ENCODE peak calls at places on chromosomes 4 and X, in seven cellular contexts. K is brain microvascular endothelial cell, E is Daoy, T is SJSA1, Q is coronary artery, H is RKO, G is SK-MEL-5. O is an unnamed sample.

GRCh38 chr4:40245794-40246546 is 49.1 kb downstream of the RHOH start:
- DNase-seq in K (no peak), E (no peak), T (no peak), H (no peak), G (no peak), Q (no peak), O (no peak)

GRCh38 chrX:124215786-124216185 is 116.7 kb upstream of the TEX13D start:
- DNase-seq in H (no peak), Q (no peak), K (no peak), T (no peak), E (no peak), G (no peak), O (no peak)

GRCh38 chrX:72258174-72258573 is 18.9 kb downstream of the RPS4X start:
- DNase-seq in G (no peak), K (peak), T (peak), H (peak), Q (no peak), E (peak), O (no peak)

GRCh38 chr4:1207157-1207470 is 34.7 kb upstream of the SPON2 start:
- DNase-seq in H (no peak), K (no peak), E (no peak), Q (peak), T (no peak), G (no peak), O (no peak)

GRCh38 chr4:140926672-140927071 is 170.5 kb upstream of the TBC1D9 start:
- DNase-seq in E (no peak), G (peak), Q (no peak), H (no peak), K (no peak), T (no peak), O (peak)

GRCh38 chr4:9885958-9886357 is 104.5 kb downstream of the DRD5 start:
- DNase-seq in G (no peak), Q (no peak), E (no peak), T (no peak), H (no peak), K (no peak), O (no peak)

GRCh38 chr4:159366966-159367365 is 264.1 kb downstream of the RAPGEF2 start:
- DNase-seq in Q (no peak), G (no peak), E (no peak), K (no peak), T (peak), H (no peak), O (no peak)

GRCh38 chrX:118066867-118067515 is 49.6 kb downstream of the KLHL13 start:
- DNase-seq in K (no peak), G (no peak), H (no peak), E (no peak), T (no peak), Q (no peak), O (no peak)

GRCh38 chr4:140556372-140557085 is 12.2 kb downstream of the UCP1 start:
- DNase-seq in H (no peak), Q (no peak), K (no peak), G (no peak), E (no peak), T (no peak), O (no peak)

GRCh38 chr4:125704726-125705125 is 390.0 kb downstream of the FAT4 start:
- DNase-seq in Q (no peak), G (no peak), E (no peak), H (no peak), K (no peak), T (peak), O (no peak)

GRCh38 chr4:6507345-6507744 is 34.9 kb upstream of the PPP2R2C start:
- DNase-seq in Q (peak), H (no peak), E (no peak), T (no peak), G (no peak), K (no peak), O (no peak)

GRCh38 chr4:7403001-7403400 is 31.7 kb downstream of the PSAPL1 start:
- DNase-seq in K (no peak), E (peak), Q (peak), T (no peak), G (no peak), H (no peak), O (no peak)

GRCh38 chrX:44036336-44036735 is 63.1 kb upstream of the NDP start:
- DNase-seq in T (no peak), E (peak), G (no peak), H (no peak), Q (no peak), K (peak), O (no peak)

GRCh38 chr4:22029803-22030202 is 81.2 kb upstream of the KCNIP4 start:
- DNase-seq in Q (no peak), G (no peak), E (no peak), H (no peak), K (no peak), T (no peak), O (no peak)

GRCh38 chr4:5566526-5566925 is 141.8 kb downstream of the EVC2 start:
- DNase-seq in Q (no peak), H (no peak), G (no peak), E (no peak), T (no peak), K (no peak), O (no peak)

GRCh38 chrX:19698691-19699090 is 183.4 kb upstream of the MAP3K15 start:
- DNase-seq in K (no peak), E (no peak), T (no peak), Q (no peak), G (no peak), H (no peak), O (no peak)

GRCh38 chr4:97911236-97911906 is 231.9 kb downstream of the STPG2 start:
- DNase-seq in E (no peak), K (no peak), T (no peak), H (no peak), G (no peak), Q (no peak), O (no peak)

GRCh38 chr4:82852751-82853053 is 38.3 kb downstream of the SEC31A start:
- DNase-seq in G (no peak), Q (no peak), H (peak), E (no peak), K (no peak), T (no peak), O (no peak)

GRCh38 chr4:142121951-142122350 is 485.6 kb downstream of the IL15 start:
- DNase-seq in G (no peak), Q (no peak), H (no peak), E (no peak), T (peak), K (no peak), O (no peak)

GRCh38 chr4:33959519-33959918 is 2284.8 kb downstream of the ARAP2 start:
- DNase-seq in Q (no peak), K (no peak), G (no peak), H (no peak), T (no peak), E (peak), O (no peak)

GRCh38 chr4:80232707-80233370 is 33.6 kb upstream of the FGF5 start:
- DNase-seq in H (no peak), K (no peak), Q (no peak), E (no peak), G (no peak), T (no peak), O (no peak)

GRCh38 chrX:44152867-44153266 is 179.7 kb upstream of the NDP start:
- DNase-seq in G (no peak), H (no peak), T (no peak), E (no peak), K (no peak), Q (no peak), O (no peak)

GRCh38 chr4:40038972-40039371 is 17.7 kb upstream of the N4BP2 start:
- DNase-seq in H (peak), E (peak), T (no peak), Q (no peak), G (no peak), K (no peak), O (no peak)

GRCh38 chr4:82898322-82899243 is 2.0 kb upstream of the THAP9 start:
- DNase-seq in T (peak), E (peak), Q (peak), G (peak), H (peak), K (peak), O (no peak)

GRCh38 chr4:72325215-72325614 is 243.8 kb downstream of the ADAMTS3 start:
- DNase-seq in Q (no peak), K (no peak), E (no peak), H (no peak), T (no peak), G (no peak), O (no peak)

GRCh38 chr4:113733685-113734084 is 27.9 kb downstream of the CAMK2D start:
- DNase-seq in E (no peak), Q (no peak), H (no peak), K (no peak), T (no peak), G (no peak), O (no peak)

GRCh38 chr4:74934822-74935326 is 2.0 kb downstream of the PARM1 start:
- DNase-seq in K (no peak), G (no peak), H (no peak), Q (no peak), E (no peak), T (no peak), O (no peak)

GRCh38 chrX:16822723-16823122 is 36.5 kb downstream of the TXLNG start:
- DNase-seq in G (no peak), K (peak), T (peak), E (peak), H (peak), Q (no peak), O (peak)

GRCh38 chr4:97720869-97721432 is 422.3 kb downstream of the STPG2 start:
- DNase-seq in K (peak), Q (no peak), T (no peak), H (peak), E (no peak), G (peak), O (peak)

GRCh38 chr4:3332498-3332897 is 39.7 kb downstream of the RGS12 start:
- DNase-seq in K (no peak), E (no peak), Q (no peak), G (no peak), T (no peak), H (no peak), O (no peak)

GRCh38 chr4:101222156-101222845 is 125.0 kb downstream of the PPP3CA start:
- DNase-seq in G (no peak), T (no peak), Q (no peak), K (no peak), E (no peak), H (no peak), O (no peak)

O was measured in COLO829.